ENCODE peak calls at places on chromosome 17, in six cellular contexts. One of them, this sample, is unnamed.

GRCh38 chr17:2212328-2212981 is 91.1 kb downstream of the SMG6 start:
- DNase-seq in Peyer's patch: no peak
- DNase-seq in breast epithelium: no peak
- DNase-seq in stomach: no peak
- DNase-seq in adrenal gland: peak
- DNase-seq in sigmoid colon: peak
- DNase-seq in this sample: peak

GRCh38 chr17:78879679-78880186 is 23.3 kb downstream of the CEP295NL start:
- DNase-seq in Peyer's patch: peak
- DNase-seq in sigmoid colon: peak
- DNase-seq in breast epithelium: peak
- DNase-seq in adrenal gland: peak
- DNase-seq in stomach: no peak
- DNase-seq in this sample: peak

GRCh38 chr17:28985950-28986713 is 19.7 kb downstream of the SEZ6 start:
- DNase-seq in breast epithelium: no peak
- DNase-seq in adrenal gland: no peak
- DNase-seq in sigmoid colon: no peak
- DNase-seq in stomach: no peak
- DNase-seq in Peyer's patch: no peak
- DNase-seq in this sample: no peak

GRCh38 chr17:43591750-43592562 is 45.8 kb upstream of the ETV4 start:
- DNase-seq in breast epithelium: peak
- DNase-seq in stomach: peak
- DNase-seq in adrenal gland: peak
- DNase-seq in Peyer's patch: no peak
- DNase-seq in sigmoid colon: peak
- DNase-seq in this sample: peak

GRCh38 chr17:76845524-76845923 is 22.7 kb upstream of the MGAT5B start:
- DNase-seq in stomach: no peak
- DNase-seq in breast epithelium: no peak
- DNase-seq in adrenal gland: no peak
- DNase-seq in sigmoid colon: no peak
- DNase-seq in Peyer's patch: no peak
- DNase-seq in this sample: no peak

GRCh38 chr17:63476494-63476856 is 386 bp upstream of the ACE start:
- DNase-seq in stomach: no peak
- DNase-seq in Peyer's patch: no peak
- DNase-seq in sigmoid colon: no peak
- DNase-seq in adrenal gland: no peak
- DNase-seq in breast epithelium: no peak
- DNase-seq in this sample: no peak

GRCh38 chr17:67628580-67629013 is 89.1 kb upstream of the NOL11 start:
- DNase-seq in stomach: peak
- DNase-seq in Peyer's patch: no peak
- DNase-seq in sigmoid colon: no peak
- DNase-seq in adrenal gland: no peak
- DNase-seq in breast epithelium: no peak
- DNase-seq in this sample: no peak

GRCh38 chr17:38455288-38455915 is 27.1 kb downstream of the ARHGAP23 start:
- DNase-seq in adrenal gland: no peak
- DNase-seq in sigmoid colon: no peak
- DNase-seq in stomach: no peak
- DNase-seq in Peyer's patch: no peak
- DNase-seq in breast epithelium: no peak
- DNase-seq in this sample: no peak

GRCh38 chr17:32264140-32264799 is 1.4 kb upstream of the RHBDL3 start:
- DNase-seq in adrenal gland: no peak
- DNase-seq in breast epithelium: no peak
- DNase-seq in Peyer's patch: no peak
- DNase-seq in stomach: no peak
- DNase-seq in sigmoid colon: no peak
- DNase-seq in this sample: no peak

GRCh38 chr17:78075011-78075410 is 53.5 kb downstream of the TMC6 start:
- DNase-seq in Peyer's patch: no peak
- DNase-seq in adrenal gland: no peak
- DNase-seq in stomach: no peak
- DNase-seq in sigmoid colon: no peak
- DNase-seq in breast epithelium: no peak
- DNase-seq in this sample: no peak

GRCh38 chr17:29344201-29344856 is 45.8 kb upstream of the TAOK1 start:
- DNase-seq in adrenal gland: no peak
- DNase-seq in breast epithelium: no peak
- DNase-seq in sigmoid colon: no peak
- DNase-seq in Peyer's patch: no peak
- DNase-seq in stomach: no peak
- DNase-seq in this sample: no peak

GRCh38 chr17:3894927-3895343 is 2.1 kb upstream of the CAMKK1 start:
- DNase-seq in adrenal gland: peak
- DNase-seq in breast epithelium: peak
- DNase-seq in Peyer's patch: no peak
- DNase-seq in stomach: peak
- DNase-seq in sigmoid colon: no peak
- DNase-seq in this sample: no peak

GRCh38 chr17:41965694-41966375 is 760 bp upstream of the CNP start:
- DNase-seq in sigmoid colon: peak
- DNase-seq in Peyer's patch: peak
- DNase-seq in breast epithelium: peak
- DNase-seq in stomach: peak
- DNase-seq in adrenal gland: peak
- DNase-seq in this sample: no peak

GRCh38 chr17:60065136-60065535 is 13.6 kb downstream of the HEATR6 start:
- DNase-seq in Peyer's patch: no peak
- DNase-seq in breast epithelium: no peak
- DNase-seq in adrenal gland: no peak
- DNase-seq in stomach: no peak
- DNase-seq in sigmoid colon: no peak
- DNase-seq in this sample: no peak

GRCh38 chr17:57834146-57834741 is 15.6 kb downstream of the MRPS23 start:
- DNase-seq in stomach: peak
- DNase-seq in adrenal gland: peak
- DNase-seq in breast epithelium: peak
- DNase-seq in sigmoid colon: peak
- DNase-seq in Peyer's patch: no peak
- DNase-seq in this sample: no peak

GRCh38 chr17:3873862-3874261 is 19.0 kb downstream of the CAMKK1 start:
- DNase-seq in stomach: no peak
- DNase-seq in Peyer's patch: no peak
- DNase-seq in adrenal gland: no peak
- DNase-seq in sigmoid colon: no peak
- DNase-seq in breast epithelium: no peak
- DNase-seq in this sample: no peak

GRCh38 chr17:69819316-69820087 is 255.5 kb upstream of the KCNJ16 start:
- DNase-seq in stomach: no peak
- DNase-seq in adrenal gland: no peak
- DNase-seq in Peyer's patch: no peak
- DNase-seq in breast epithelium: no peak
- DNase-seq in sigmoid colon: no peak
- DNase-seq in this sample: no peak

GRCh38 chr17:11986939-11987329 is 10.3 kb downstream of the ZNF18 start:
- DNase-seq in Peyer's patch: no peak
- DNase-seq in breast epithelium: no peak
- DNase-seq in stomach: no peak
- DNase-seq in sigmoid colon: no peak
- DNase-seq in adrenal gland: no peak
- DNase-seq in this sample: no peak

GRCh38 chr17:68777243-68777855 is 176.2 kb upstream of the FAM20A start:
- DNase-seq in Peyer's patch: no peak
- DNase-seq in stomach: peak
- DNase-seq in breast epithelium: peak
- DNase-seq in adrenal gland: peak
- DNase-seq in sigmoid colon: peak
- DNase-seq in this sample: peak

GRCh38 chr17:68776451-68776850 is 175.3 kb upstream of the FAM20A start:
- DNase-seq in stomach: no peak
- DNase-seq in adrenal gland: no peak
- DNase-seq in Peyer's patch: no peak
- DNase-seq in breast epithelium: no peak
- DNase-seq in sigmoid colon: no peak
- DNase-seq in this sample: no peak

GRCh38 chr17:68777856-68778694 is 176.9 kb upstream of the FAM20A start:
- DNase-seq in Peyer's patch: no peak
- DNase-seq in adrenal gland: no peak
- DNase-seq in breast epithelium: no peak
- DNase-seq in stomach: peak
- DNase-seq in sigmoid colon: no peak
- DNase-seq in this sample: no peak

GRCh38 chr17:68775338-68775737 is 174.2 kb upstream of the FAM20A start:
- DNase-seq in Peyer's patch: no peak
- DNase-seq in stomach: no peak
- DNase-seq in breast epithelium: no peak
- DNase-seq in sigmoid colon: no peak
- DNase-seq in adrenal gland: no peak
- DNase-seq in this sample: no peak

DNA sequence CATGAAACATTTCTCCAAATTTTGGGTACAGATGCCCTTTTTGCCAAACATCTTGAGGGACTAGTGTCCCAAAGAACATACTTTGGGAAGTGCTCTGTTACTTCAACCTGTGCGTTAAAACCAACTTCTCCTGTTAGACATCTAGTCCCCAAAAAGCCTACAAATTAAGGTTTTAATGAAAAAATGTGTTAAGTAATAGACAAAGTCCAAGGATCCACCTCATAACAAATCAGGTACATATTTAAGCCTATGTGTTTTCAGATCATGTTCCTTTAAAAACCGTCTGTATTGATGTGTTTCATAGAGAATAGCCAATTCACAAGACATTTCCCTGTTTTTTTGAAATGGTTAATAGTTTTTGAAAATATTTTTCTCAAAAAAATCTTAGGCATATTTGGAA is 174.8 kb upstream of the FAM20A start:
- DNase-seq in Peyer's patch: no peak
- DNase-seq in sigmoid colon: no peak
- DNase-seq in adrenal gland: no peak
- DNase-seq in stomach: no peak
- DNase-seq in breast epithelium: no peak
- DNase-seq in this sample: no peak
- TF ChIP-seq POLR2A in Peyer's patch: no peak
- TF ChIP-seq POLR2A in sigmoid colon: no peak
- TF ChIP-seq POLR2A in adrenal gland: no peak
- TF ChIP-seq POLR2A in stomach: no peak
- TF ChIP-seq POLR2A in breast epithelium: no peak
- TF ChIP-seq POLR2A in this sample: no peak

GRCh38 chr17:81457917-81458555 is 54.6 kb downstream of the ACTG1 start:
- DNase-seq in breast epithelium: no peak
- DNase-seq in sigmoid colon: no peak
- DNase-seq in stomach: no peak
- DNase-seq in adrenal gland: no peak
- DNase-seq in Peyer's patch: no peak
- DNase-seq in this sample: no peak

GRCh38 chr17:81458628-81459027 is 54.0 kb downstream of the ACTG1 start:
- DNase-seq in stomach: no peak
- DNase-seq in sigmoid colon: no peak
- DNase-seq in breast epithelium: no peak
- DNase-seq in adrenal gland: no peak
- DNase-seq in Peyer's patch: no peak
- DNase-seq in this sample: no peak

GRCh38 chr17:81460856-81461460 is 51.6 kb downstream of the ACTG1 start:
- DNase-seq in stomach: peak
- DNase-seq in breast epithelium: no peak
- DNase-seq in adrenal gland: no peak
- DNase-seq in sigmoid colon: no peak
- DNase-seq in Peyer's patch: no peak
- DNase-seq in this sample: no peak

GRCh38 chr17:81459224-81459623 is 53.4 kb downstream of the ACTG1 start:
- DNase-seq in sigmoid colon: no peak
- DNase-seq in breast epithelium: no peak
- DNase-seq in Peyer's patch: no peak
- DNase-seq in adrenal gland: no peak
- DNase-seq in stomach: peak
- DNase-seq in this sample: no peak

GRCh38 chr17:81459864-81460263 is 52.7 kb downstream of the ACTG1 start:
- DNase-seq in breast epithelium: no peak
- DNase-seq in sigmoid colon: no peak
- DNase-seq in adrenal gland: no peak
- DNase-seq in stomach: no peak
- DNase-seq in Peyer's patch: no peak
- DNase-seq in this sample: no peak
- TF ChIP-seq POLR2A in breast epithelium: no peak
- TF ChIP-seq POLR2A in sigmoid colon: no peak
- TF ChIP-seq POLR2A in adrenal gland: no peak
- TF ChIP-seq POLR2A in stomach: no peak
- TF ChIP-seq POLR2A in Peyer's patch: no peak
- TF ChIP-seq POLR2A in this sample: no peak

GRCh38 chr17:39754161-39754957 is 16.6 kb downstream of the GRB7 start:
- DNase-seq in adrenal gland: peak
- DNase-seq in breast epithelium: peak
- DNase-seq in stomach: peak
- DNase-seq in sigmoid colon: peak
- DNase-seq in Peyer's patch: peak
- DNase-seq in this sample: peak
- TF ChIP-seq POLR2A in adrenal gland: peak
- TF ChIP-seq POLR2A in breast epithelium: peak
- TF ChIP-seq POLR2A in stomach: peak
- TF ChIP-seq POLR2A in sigmoid colon: peak
- TF ChIP-seq POLR2A in Peyer's patch: peak
- TF ChIP-seq POLR2A in this sample: peak

GRCh38 chr17:30906101-30906911 is at the start of gene TEFM:
- DNase-seq in stomach: peak
- DNase-seq in adrenal gland: peak
- DNase-seq in Peyer's patch: peak
- DNase-seq in breast epithelium: peak
- DNase-seq in sigmoid colon: peak
- DNase-seq in this sample: peak
- TF ChIP-seq POLR2A in stomach: peak
- TF ChIP-seq POLR2A in adrenal gland: peak
- TF ChIP-seq POLR2A in Peyer's patch: peak
- TF ChIP-seq POLR2A in breast epithelium: no peak
- TF ChIP-seq POLR2A in sigmoid colon: peak
- TF ChIP-seq POLR2A in this sample: no peak

GRCh38 chr17:998111-998510 is 1.2 kb downstream of the TIMM22 start:
- DNase-seq in sigmoid colon: no peak
- DNase-seq in breast epithelium: no peak
- DNase-seq in stomach: no peak
- DNase-seq in Peyer's patch: no peak
- DNase-seq in adrenal gland: no peak
- DNase-seq in this sample: no peak

GRCh38 chr17:1000597-1001490 is 3.9 kb downstream of the TIMM22 start:
- DNase-seq in Peyer's patch: no peak
- DNase-seq in sigmoid colon: no peak
- DNase-seq in adrenal gland: peak
- DNase-seq in breast epithelium: peak
- DNase-seq in stomach: peak
- DNase-seq in this sample: no peak

GRCh38 chr17:992933-993332 is 4.0 kb upstream of the TIMM22 start:
- DNase-seq in stomach: no peak
- DNase-seq in breast epithelium: no peak
- DNase-seq in adrenal gland: no peak
- DNase-seq in sigmoid colon: no peak
- DNase-seq in Peyer's patch: no peak
- DNase-seq in this sample: no peak

GRCh38 chr17:1001640-1002411 is 4.9 kb downstream of the TIMM22 start:
- DNase-seq in breast epithelium: no peak
- DNase-seq in stomach: no peak
- DNase-seq in Peyer's patch: no peak
- DNase-seq in adrenal gland: peak
- DNase-seq in sigmoid colon: no peak
- DNase-seq in this sample: peak

GRCh38 chr17:996554-997344 is at the start of gene TIMM22:
- DNase-seq in adrenal gland: peak
- DNase-seq in stomach: peak
- DNase-seq in breast epithelium: peak
- DNase-seq in sigmoid colon: peak
- DNase-seq in Peyer's patch: peak
- DNase-seq in this sample: peak
- TF ChIP-seq POLR2A in adrenal gland: peak
- TF ChIP-seq POLR2A in stomach: peak
- TF ChIP-seq POLR2A in breast epithelium: no peak
- TF ChIP-seq POLR2A in sigmoid colon: peak
- TF ChIP-seq POLR2A in Peyer's patch: peak
- TF ChIP-seq POLR2A in this sample: no peak